ENCODE peak calls at places on chromosomes 13 and 19, in four cellular contexts. D, T, H and S are unnamed samples.
A peak's percentile ranks its signal among the peaks of the same experiment; 100 is the strongest.

GRCh38 chr13:27229642-27230041 is 21.7 kb upstream of the RPL21 start:
- DNase-seq in D (no peak), T (no peak), H (no peak), S (no peak)

GRCh38 chr13:32663660-32664059 is 77.4 kb downstream of the PDS5B start:
- DNase-seq in D (no peak), T (no peak), H (no peak), S (no peak)

GRCh38 chr19:11293468-11294389 is 2.2 kb upstream of the TSPAN16 start:
- DNase-seq in D (peak; percentile 65), T (peak; percentile 71), H (peak; percentile 93), S (peak; percentile 19)

GRCh38 chr19:33397536-33398360 is 24.2 kb downstream of the CEBPG start:
- DNase-seq in D (no peak), T (no peak), H (no peak), S (no peak)

GRCh38 chr13:44305845-44306244 is 67.8 kb upstream of the SERP2 start:
- DNase-seq in D (no peak), T (no peak), H (no peak), S (no peak)

GRCh38 chr13:113861433-113862030 is 2.3 kb downstream of the GAS6 start:
- DNase-seq in D (no peak), T (no peak), H (no peak), S (no peak)

GRCh38 chr13:79485014-79485441 is 4.1 kb downstream of the NDFIP2 start:
- DNase-seq in D (no peak), T (no peak), H (no peak), S (no peak)

GRCh38 chr13:51058461-51059167 is 52.5 kb downstream of the C13orf42 start:
- DNase-seq in D (no peak), T (no peak), H (no peak), S (no peak)

GRCh38 chr19:35774274-35775045 is 904 bp upstream of the ARHGAP33 start:
- DNase-seq in D (no peak), T (no peak), H (no peak), S (no peak)

GRCh38 chr19:19203012-19203856 is at the start of gene NR2C2AP:
- DNase-seq in D (peak; percentile 87), T (peak; percentile 89), H (peak; percentile 77), S (peak; percentile 32)

GRCh38 chr19:52138614-52139290 is 986 bp downstream of the ZNF616 start:
- DNase-seq in D (no peak), T (no peak), H (peak; percentile 1), S (no peak)

GRCh38 chr13:76798037-76798436 is 88.2 kb downstream of the KCTD12 start:
- DNase-seq in D (no peak), T (no peak), H (no peak), S (no peak)

GRCh38 chr19:10111405-10111811 is at the start of gene P2RY11:
- DNase-seq in D (no peak), T (no peak), H (no peak), S (no peak)

GRCh38 chr19:57708641-57709354 is at the start of gene ZNF154:
- DNase-seq in D (peak; percentile 2), T (no peak), H (no peak), S (no peak)

GRCh38 chr13:19607523-19608078 is 25.9 kb upstream of the MPHOSPH8 start:
- DNase-seq in D (no peak), T (no peak), H (no peak), S (no peak)

GRCh38 chr13:90445179-90445578 is 902.3 kb upstream of the MIR17HG start:
- DNase-seq in D (no peak), T (no peak), H (peak; percentile 40), S (no peak)

GRCh38 chr19:5828661-5829566 is 10.6 kb downstream of the FUT6 start:
- DNase-seq in D (no peak), T (no peak), H (no peak), S (no peak)

GRCh38 chr13:91778123-91778522 is 379.7 kb downstream of the GPC5 start:
- DNase-seq in D (no peak), T (no peak), H (no peak), S (no peak)

GRCh38 chr19:1649706-1650626 is 2.4 kb downstream of the TCF3 start:
- DNase-seq in D (no peak), T (no peak), H (no peak), S (no peak)

GRCh38 chr13:113166681-113167080 is 8.2 kb downstream of the PROZ start:
- DNase-seq in D (no peak), T (no peak), H (no peak), S (no peak)

GRCh38 chr13:109862627-109863026 is 76.2 kb upstream of the IRS2 start:
- DNase-seq in D (no peak), T (no peak), H (no peak), S (no peak)